ENCODE peak calls at places on chromosome 2, in four cellular contexts. One of them, this sample, is unnamed.

GRCh38 chr2:206045251-206045650 is 40.7 kb downstream of the INO80D start:
- DNase-seq in WERI-Rb-1: no peak
- DNase-seq in upper lobe of left lung: no peak
- DNase-seq in lung: no peak
- DNase-seq in this sample: no peak

GRCh38 chr2:226466589-226466988 is 333.0 kb downstream of the IRS1 start:
- DNase-seq in lung: no peak
- DNase-seq in WERI-Rb-1: no peak
- DNase-seq in upper lobe of left lung: no peak
- DNase-seq in this sample: no peak

GRCh38 chr2:113979172-113980128 is 89.6 kb downstream of the ACTR3 start:
- DNase-seq in WERI-Rb-1: peak
- DNase-seq in lung: no peak
- DNase-seq in upper lobe of left lung: no peak
- DNase-seq in this sample: no peak

GRCh38 chr2:100785621-100786296 is 34.2 kb upstream of the NPAS2 start:
- DNase-seq in WERI-Rb-1: no peak
- DNase-seq in lung: no peak
- DNase-seq in upper lobe of left lung: no peak
- DNase-seq in this sample: peak

GRCh38 chr2:240293865-240294461 is 141.5 kb upstream of the GPC1 start:
- DNase-seq in lung: no peak
- DNase-seq in WERI-Rb-1: no peak
- DNase-seq in upper lobe of left lung: no peak
- DNase-seq in this sample: no peak

GRCh38 chr2:8486141-8486540 is 195.7 kb upstream of the ID2 start:
- DNase-seq in WERI-Rb-1: no peak
- DNase-seq in lung: no peak
- DNase-seq in upper lobe of left lung: no peak
- DNase-seq in this sample: no peak

GRCh38 chr2:38116762-38117161 is 40.8 kb upstream of the CYP1B1 start:
- DNase-seq in lung: no peak
- DNase-seq in WERI-Rb-1: no peak
- DNase-seq in upper lobe of left lung: no peak
- DNase-seq in this sample: no peak

GRCh38 chr2:168560817-168561485 is 104.9 kb downstream of the CERS6 start:
- DNase-seq in lung: no peak
- DNase-seq in upper lobe of left lung: no peak
- DNase-seq in WERI-Rb-1: no peak
- DNase-seq in this sample: no peak

GRCh38 chr2:164028764-164029534 is 293.1 kb upstream of the FIGN start:
- DNase-seq in upper lobe of left lung: no peak
- DNase-seq in WERI-Rb-1: no peak
- DNase-seq in lung: no peak
- DNase-seq in this sample: no peak

GRCh38 chr2:23940976-23941605 is 828 bp downstream of the UBXN2A start:
- DNase-seq in WERI-Rb-1: no peak
- DNase-seq in lung: no peak
- DNase-seq in upper lobe of left lung: no peak
- DNase-seq in this sample: peak

GRCh38 chr2:145324748-145325147 is 804.8 kb upstream of the ZEB2 start:
- DNase-seq in WERI-Rb-1: no peak
- DNase-seq in upper lobe of left lung: no peak
- DNase-seq in lung: no peak
- DNase-seq in this sample: no peak

GRCh38 chr2:227703280-227703732 is 14.5 kb downstream of the SLC19A3 start:
- DNase-seq in WERI-Rb-1: no peak
- DNase-seq in upper lobe of left lung: no peak
- DNase-seq in lung: peak
- DNase-seq in this sample: no peak

GRCh38 chr2:348517-348916 is 60.6 kb upstream of the ALKAL2 start:
- DNase-seq in WERI-Rb-1: no peak
- DNase-seq in upper lobe of left lung: no peak
- DNase-seq in lung: no peak
- DNase-seq in this sample: no peak

GRCh38 chr2:165328272-165328671 is 89.1 kb downstream of the SCN2A start:
- DNase-seq in WERI-Rb-1: no peak
- DNase-seq in upper lobe of left lung: no peak
- DNase-seq in lung: no peak
- DNase-seq in this sample: no peak

GRCh38 chr2:181585732-181586131 is 71.2 kb downstream of the CERKL start:
- DNase-seq in upper lobe of left lung: no peak
- DNase-seq in WERI-Rb-1: no peak
- DNase-seq in lung: no peak
- DNase-seq in this sample: no peak

GRCh38 chr2:121346407-121346806 is 61.4 kb upstream of the TFCP2L1 start:
- DNase-seq in lung: no peak
- DNase-seq in WERI-Rb-1: no peak
- DNase-seq in upper lobe of left lung: no peak
- DNase-seq in this sample: no peak

GRCh38 chr2:233463586-233463985 is 103.0 kb downstream of the USP40 start:
- DNase-seq in lung: no peak
- DNase-seq in WERI-Rb-1: no peak
- DNase-seq in upper lobe of left lung: no peak
- DNase-seq in this sample: no peak

GRCh38 chr2:47560107-47560819 is 157.3 kb downstream of the MSH2 start:
- DNase-seq in upper lobe of left lung: no peak
- DNase-seq in lung: no peak
- DNase-seq in WERI-Rb-1: no peak
- DNase-seq in this sample: no peak

GRCh38 chr2:24950100-24950499 is 21.7 kb downstream of the DNAJC27 start:
- DNase-seq in lung: no peak
- DNase-seq in WERI-Rb-1: no peak
- DNase-seq in upper lobe of left lung: no peak
- DNase-seq in this sample: no peak

GRCh38 chr2:157592983-157593382 is 35.7 kb downstream of the ACVR1C start:
- DNase-seq in WERI-Rb-1: no peak
- DNase-seq in upper lobe of left lung: no peak
- DNase-seq in lung: no peak
- DNase-seq in this sample: no peak

GRCh38 chr2:20065885-20066602 is 14.6 kb upstream of the LAPTM4A start:
- DNase-seq in WERI-Rb-1: no peak
- DNase-seq in upper lobe of left lung: peak
- DNase-seq in lung: no peak
- DNase-seq in this sample: peak

GRCh38 chr2:23757686-23758433 is 169.1 kb downstream of the ATAD2B start:
- DNase-seq in upper lobe of left lung: no peak
- DNase-seq in lung: no peak
- DNase-seq in WERI-Rb-1: no peak
- DNase-seq in this sample: peak

GRCh38 chr2:193963472-193964119 is 1693.4 kb upstream of the SLC39A10 start:
- DNase-seq in lung: no peak
- DNase-seq in upper lobe of left lung: no peak
- DNase-seq in WERI-Rb-1: peak
- DNase-seq in this sample: no peak

GRCh38 chr2:121650554-121650930 is 1.3 kb upstream of the CLASP1 start:
- DNase-seq in lung: no peak
- DNase-seq in WERI-Rb-1: no peak
- DNase-seq in upper lobe of left lung: no peak
- DNase-seq in this sample: peak

GRCh38 chr2:185979546-185980071 is 241.0 kb downstream of the FSIP2 start:
- DNase-seq in lung: no peak
- DNase-seq in upper lobe of left lung: no peak
- DNase-seq in WERI-Rb-1: no peak
- DNase-seq in this sample: no peak

GRCh38 chr2:158297606-158298005 is 158.9 kb downstream of the CCDC148 start:
- DNase-seq in WERI-Rb-1: no peak
- DNase-seq in upper lobe of left lung: peak
- DNase-seq in lung: no peak
- DNase-seq in this sample: no peak

GRCh38 chr2:150267651-150268415 is 219.6 kb downstream of the RND3 start:
- DNase-seq in upper lobe of left lung: no peak
- DNase-seq in lung: no peak
- DNase-seq in WERI-Rb-1: no peak
- DNase-seq in this sample: no peak

GRCh38 chr2:187504312-187504921 is 49.8 kb downstream of the TFPI start:
- DNase-seq in lung: no peak
- DNase-seq in WERI-Rb-1: no peak
- DNase-seq in upper lobe of left lung: no peak
- DNase-seq in this sample: no peak

GRCh38 chr2:100784681-100785080 is 35.3 kb upstream of the NPAS2 start:
- DNase-seq in lung: no peak
- DNase-seq in upper lobe of left lung: no peak
- DNase-seq in WERI-Rb-1: no peak
- DNase-seq in this sample: no peak

GRCh38 chr2:34093790-34094189 is 494.7 kb upstream of the FAM98A start:
- DNase-seq in upper lobe of left lung: no peak
- DNase-seq in WERI-Rb-1: no peak
- DNase-seq in lung: no peak
- DNase-seq in this sample: no peak

GRCh38 chr2:160363961-160364733 is 129.5 kb downstream of the RBMS1 start:
- DNase-seq in lung: no peak
- DNase-seq in upper lobe of left lung: no peak
- DNase-seq in WERI-Rb-1: no peak
- DNase-seq in this sample: no peak

GRCh38 chr2:60706021-60706420 is 50.0 kb upstream of the PAPOLG start:
- DNase-seq in lung: no peak
- DNase-seq in WERI-Rb-1: no peak
- DNase-seq in upper lobe of left lung: no peak
- DNase-seq in this sample: no peak

GRCh38 chr2:19911799-19912509 is 10.2 kb upstream of the TTC32 start:
- DNase-seq in upper lobe of left lung: no peak
- DNase-seq in WERI-Rb-1: no peak
- DNase-seq in lung: no peak
- DNase-seq in this sample: no peak

GRCh38 chr2:23384551-23385349 is at the start of gene KLHL29:
- DNase-seq in lung: peak
- DNase-seq in WERI-Rb-1: peak
- DNase-seq in upper lobe of left lung: peak
- DNase-seq in this sample: peak

GRCh38 chr2:171432969-171433762 is 624 bp downstream of the METTL8 start:
- DNase-seq in WERI-Rb-1: peak
- DNase-seq in lung: peak
- DNase-seq in upper lobe of left lung: peak
- DNase-seq in this sample: peak

GRCh38 chr2:120016800-120017199 is 3.9 kb downstream of the EPB41L5 start:
- DNase-seq in upper lobe of left lung: no peak
- DNase-seq in lung: no peak
- DNase-seq in WERI-Rb-1: no peak
- DNase-seq in this sample: no peak

GRCh38 chr2:10493075-10493635 is 45.0 kb upstream of the ODC1 start:
- DNase-seq in WERI-Rb-1: no peak
- DNase-seq in upper lobe of left lung: no peak
- DNase-seq in lung: no peak
- DNase-seq in this sample: peak

GRCh38 chr2:126661702-126662465 is 5.9 kb downstream of the GYPC start:
- DNase-seq in upper lobe of left lung: no peak
- DNase-seq in lung: no peak
- DNase-seq in WERI-Rb-1: no peak
- DNase-seq in this sample: no peak
- H3K27ac ChIP-seq in upper lobe of left lung: peak
- H3K27ac ChIP-seq in lung: peak
- H3K27ac ChIP-seq in WERI-Rb-1: no peak
- H3K27ac ChIP-seq in this sample: no peak

GRCh38 chr2:28565720-28566295 is 69.9 kb downstream of the PLB1 start:
- DNase-seq in lung: no peak
- DNase-seq in upper lobe of left lung: no peak
- DNase-seq in WERI-Rb-1: no peak
- DNase-seq in this sample: no peak
- H3K4me3 ChIP-seq in lung: no peak
- H3K4me3 ChIP-seq in upper lobe of left lung: no peak
- H3K4me3 ChIP-seq in WERI-Rb-1: no peak
- H3K4me3 ChIP-seq in this sample: no peak

GRCh38 chr2:85602476-85603234 is at the start of gene TMEM150A:
- DNase-seq in upper lobe of left lung: peak
- DNase-seq in lung: peak
- DNase-seq in WERI-Rb-1: peak
- DNase-seq in this sample: peak
- H3K27ac ChIP-seq in upper lobe of left lung: peak
- H3K27ac ChIP-seq in lung: peak
- H3K27ac ChIP-seq in WERI-Rb-1: no peak
- H3K27ac ChIP-seq in this sample: peak

GRCh38 chr2:55842009-55842408 is 81.6 kb downstream of the EFEMP1 start:
- DNase-seq in lung: no peak
- DNase-seq in WERI-Rb-1: no peak
- DNase-seq in upper lobe of left lung: no peak
- DNase-seq in this sample: no peak

GRCh38 chr2:55840460-55840859 is 83.1 kb downstream of the EFEMP1 start:
- DNase-seq in lung: no peak
- DNase-seq in WERI-Rb-1: no peak
- DNase-seq in upper lobe of left lung: no peak
- DNase-seq in this sample: no peak

GRCh38 chr2:55838653-55839052 is 84.9 kb downstream of the EFEMP1 start:
- DNase-seq in WERI-Rb-1: no peak
- DNase-seq in upper lobe of left lung: no peak
- DNase-seq in lung: no peak
- DNase-seq in this sample: no peak

GRCh38 chr2:55837073-55837472 is 86.5 kb downstream of the EFEMP1 start:
- DNase-seq in upper lobe of left lung: peak
- DNase-seq in lung: no peak
- DNase-seq in WERI-Rb-1: no peak
- DNase-seq in this sample: no peak

GRCh38 chr2:55839182-55839819 is 84.3 kb downstream of the EFEMP1 start:
- DNase-seq in WERI-Rb-1: no peak
- DNase-seq in upper lobe of left lung: peak
- DNase-seq in lung: peak
- DNase-seq in this sample: peak
- H3K4me3 ChIP-seq in WERI-Rb-1: no peak
- H3K4me3 ChIP-seq in upper lobe of left lung: no peak
- H3K4me3 ChIP-seq in lung: no peak
- H3K4me3 ChIP-seq in this sample: no peak

GRCh38 chr2:207072579-207072978 is 93.2 kb downstream of the KLF7 start:
- DNase-seq in lung: no peak
- DNase-seq in WERI-Rb-1: no peak
- DNase-seq in upper lobe of left lung: no peak
- DNase-seq in this sample: no peak
- H3K27ac ChIP-seq in lung: no peak
- H3K27ac ChIP-seq in WERI-Rb-1: no peak
- H3K27ac ChIP-seq in upper lobe of left lung: no peak
- H3K27ac ChIP-seq in this sample: no peak

GRCh38 chr2:28397043-28397381 is 4.4 kb downstream of the FOSL2 start:
- DNase-seq in upper lobe of left lung: no peak
- DNase-seq in lung: no peak
- DNase-seq in WERI-Rb-1: no peak
- DNase-seq in this sample: no peak
- H3K4me3 ChIP-seq in upper lobe of left lung: peak
- H3K4me3 ChIP-seq in lung: no peak
- H3K4me3 ChIP-seq in WERI-Rb-1: no peak
- H3K4me3 ChIP-seq in this sample: peak

DNA sequence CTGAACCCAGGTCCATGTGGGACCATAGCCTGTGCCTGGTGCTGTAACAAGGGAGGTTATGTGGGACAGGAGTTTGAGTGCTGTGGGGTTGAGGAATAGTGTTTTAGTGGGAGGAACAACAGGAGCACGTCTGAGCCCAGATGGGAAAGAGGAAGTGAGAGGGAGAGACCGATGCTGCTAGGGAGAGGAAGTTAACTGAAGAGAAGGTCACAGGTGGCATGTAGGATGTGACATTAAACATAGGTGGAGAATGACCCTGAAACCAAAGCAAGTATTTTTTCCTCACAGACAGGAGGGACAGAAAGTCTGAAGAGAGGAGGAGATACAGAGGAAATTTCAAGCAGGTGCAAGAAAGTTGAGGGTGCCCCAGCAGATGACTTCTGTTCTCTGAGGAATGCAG is 87.8 kb downstream of the ACOXL start:
- DNase-seq in upper lobe of left lung: no peak
- DNase-seq in lung: no peak
- DNase-seq in WERI-Rb-1: no peak
- DNase-seq in this sample: no peak
- H3K27ac ChIP-seq in upper lobe of left lung: no peak
- H3K27ac ChIP-seq in lung: no peak
- H3K27ac ChIP-seq in WERI-Rb-1: no peak
- H3K27ac ChIP-seq in this sample: no peak